ENCODE peak calls at places on chromosomes 4 and X, in four cellular contexts. G is neuronal stem cell; X is ovary; J is CD8-positive, alpha-beta memory T cell. I is an unnamed sample.

GRCh38 chrX:27591938-27592337 is 1.8 kb downstream of the DCAF8L2 start:
- DNase-seq in G (no peak), X (no peak), J (no peak), I (no peak)

GRCh38 chrX:74248889-74249288 is 55.1 kb upstream of the ZCCHC13 start:
- DNase-seq in G (no peak), X (no peak), J (no peak), I (no peak)

GRCh38 chr4:2798399-2799301 is 5.8 kb downstream of the SH3BP2 start:
- DNase-seq in G (no peak), X (peak; percentile 57), J (peak; percentile 22), I (no peak)

GRCh38 chrX:121132675-121133074 is 85.3 kb downstream of the GLUD2 start:
- DNase-seq in G (no peak), X (no peak), J (no peak), I (no peak)

GRCh38 chr4:184453402-184454160 is 20.8 kb downstream of the IRF2 start:
- DNase-seq in G (no peak), X (no peak), J (peak; percentile 43), I (peak; percentile 56)

GRCh38 chrX:25015486-25016360 is at the start of gene ARX:
- DNase-seq in G (peak; percentile 64), X (peak; percentile 88), J (no peak), I (no peak)

GRCh38 chr4:89928867-89929266 is 34.2 kb downstream of the MMRN1 start:
- DNase-seq in G (no peak), X (no peak), J (no peak), I (no peak)

GRCh38 chrX:39627257-39627656 is 470.5 kb downstream of the BCOR start:
- DNase-seq in G (no peak), X (no peak), J (no peak), I (no peak)

GRCh38 chr4:149343614-149344013 is 472.0 kb downstream of the IQCM start:
- DNase-seq in G (no peak), X (no peak), J (no peak), I (no peak)

GRCh38 chrX:619812-620493 is 10.6 kb upstream of the SHOX start:
- DNase-seq in G (no peak), X (no peak), J (no peak), I (no peak)

GRCh38 chr4:38711066-38711465 is 47.1 kb downstream of the KLF3 start:
- DNase-seq in G (no peak), X (no peak), J (no peak), I (no peak)

GRCh38 chrX:69072486-69073006 is 92.7 kb downstream of the PJA1 start:
- DNase-seq in G (no peak), X (no peak), J (no peak), I (no peak)

GRCh38 chrX:63434665-63435064 is 83.5 kb upstream of the SPIN4 start:
- DNase-seq in G (no peak), X (no peak), J (no peak), I (no peak)

GRCh38 chr4:98663226-98664006 is 5.0 kb upstream of the TSPAN5 start:
- DNase-seq in G (no peak), X (no peak), J (peak; percentile 73), I (peak; percentile 76)

GRCh38 chrX:300334-300733 is 18.3 kb downstream of the GTPBP6 start:
- DNase-seq in G (no peak), X (no peak), J (no peak), I (no peak)

GRCh38 chrX:1481636-1482529 is 29.2 kb upstream of the ASMTL start:
- DNase-seq in G (no peak), X (no peak), J (peak; percentile 83), I (peak; percentile 81)

GRCh38 chr4:71293705-71294104 is 45.1 kb upstream of the SLC4A4 start:
- DNase-seq in G (no peak), X (no peak), J (no peak), I (no peak)

GRCh38 chrX:39459204-39459603 is 638.6 kb downstream of the BCOR start:
- DNase-seq in G (no peak), X (no peak), J (no peak), I (no peak)

GRCh38 chr4:151857368-151857767 is 96.6 kb upstream of the GATB start:
- DNase-seq in G (no peak), X (no peak), J (no peak), I (no peak)

GRCh38 chr4:70927502-70928139 is 25.5 kb downstream of the MOB1B start:
- DNase-seq in G (no peak), X (no peak), J (no peak), I (peak; percentile 27)

GRCh38 chrX:29922607-29923006 is 292.8 kb upstream of the MAGEB2 start:
- DNase-seq in G (no peak), X (no peak), J (no peak), I (no peak)

GRCh38 chr4:127936974-127937373 is 28.0 kb downstream of the MFSD8 start:
- DNase-seq in G (no peak), X (no peak), J (no peak), I (no peak)

GRCh38 chrX:44914532-44915198 is 41.7 kb downstream of the KDM6A start:
- DNase-seq in G (no peak), X (no peak), J (no peak), I (no peak)

GRCh38 chr4:159009521-159009920 is 93.4 kb upstream of the RAPGEF2 start:
- DNase-seq in G (no peak), X (no peak), J (no peak), I (no peak)

GRCh38 chrX:22534643-22535042 is 261.9 kb downstream of the CBLL2 start:
- DNase-seq in G (no peak), X (no peak), J (no peak), I (no peak)

GRCh38 chr4:25110653-25111329 is 49.5 kb downstream of the SEPSECS start:
- DNase-seq in G (no peak), X (no peak), J (no peak), I (no peak)

GRCh38 chrX:134608153-134608552 is 50.1 kb downstream of the PLAC1 start:
- DNase-seq in G (no peak), X (no peak), J (no peak), I (no peak)

GRCh38 chrX:14352511-14352910 is 176.8 kb upstream of the GLRA2 start:
- DNase-seq in G (no peak), X (no peak), J (no peak), I (no peak)

GRCh38 chrX:6460893-6461490 is 73.9 kb downstream of the VCX3A start:
- DNase-seq in G (no peak), X (no peak), J (no peak), I (no peak)

GRCh38 chrX:67614414-67614813 is 70.6 kb downstream of the AR start:
- DNase-seq in G (no peak), X (no peak), J (no peak), I (no peak)

GRCh38 chr4:181854142-181854541 is 389.1 kb upstream of the TENM3 start:
- DNase-seq in G (no peak), X (no peak), J (no peak), I (no peak)

GRCh38 chrX:15781964-15782711 is 8.1 kb upstream of the ZRSR2 start:
- DNase-seq in G (no peak), X (no peak), J (peak; percentile 24), I (no peak)

GRCh38 chr4:158845166-158846041 is 76.6 kb downstream of the FNIP2 start:
- DNase-seq in G (no peak), X (no peak), J (no peak), I (no peak)

GRCh38 chrX:47530054-47530453 is 31.0 kb upstream of the ARAF start:
- DNase-seq in G (no peak), X (no peak), J (no peak), I (no peak)

GRCh38 chr4:121256346-121256745 is 92.2 kb upstream of the TNIP3 start:
- DNase-seq in G (no peak), X (no peak), J (peak; percentile 34), I (no peak)

GRCh38 chrX:121307441-121307840 is 260.0 kb downstream of the GLUD2 start:
- DNase-seq in G (no peak), X (no peak), J (no peak), I (no peak)

GRCh38 chr4:7165874-7166201 is 26.5 kb upstream of the SORCS2 start:
- DNase-seq in G (no peak), X (no peak), J (no peak), I (no peak)

GRCh38 chr4:14028862-14029261 is 401.3 kb upstream of the BOD1L1 start:
- DNase-seq in G (no peak), X (no peak), J (no peak), I (no peak)
- H3K9me3 ChIP-seq in G (no peaks in the 10 kb centered on the region), X (no peaks in the 10 kb centered on the region), J (no peaks in the 10 kb centered on the region), I (no peaks in the 10 kb centered on the region)

DNA sequence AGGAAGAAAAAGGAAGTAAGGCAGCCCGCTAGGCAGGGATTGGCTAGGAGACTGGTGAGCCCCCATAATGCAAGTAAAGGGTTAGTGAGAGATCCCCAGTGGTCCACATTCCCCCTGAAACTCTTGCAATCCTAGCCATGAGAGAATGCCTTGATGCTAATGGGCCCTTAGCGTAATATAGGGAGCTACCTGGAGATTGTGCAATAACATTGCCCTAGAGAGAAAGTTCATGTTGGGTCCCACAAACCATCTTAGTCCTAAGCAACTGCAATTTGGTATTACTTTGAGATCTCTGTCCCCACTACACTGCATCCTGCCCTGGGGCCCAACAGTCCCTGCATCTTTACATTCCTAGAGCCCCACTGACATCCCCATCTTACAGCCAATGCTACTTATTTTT is 188.5 kb downstream of the KLHL4 start:
- DNase-seq in G (no peak), X (no peak), J (no peak), I (no peak)
- H3K4me3 ChIP-seq in G (no peak overlapping the region), X (no peak overlapping the region), J (no peak overlapping the region), I (no peak overlapping the region)

GRCh38 chr4:110073045-110073845 is 125.2 kb downstream of the ELOVL6 start:
- DNase-seq in G (no peak), X (no peak), J (no peak), I (no peak)

GRCh38 chr4:110075083-110075738 is 123.2 kb downstream of the ELOVL6 start:
- DNase-seq in G (no peak), X (no peak), J (no peak), I (no peak)

GRCh38 chr4:110074570-110074969 is 123.8 kb downstream of the ELOVL6 start:
- DNase-seq in G (no peak), X (no peak), J (no peak), I (no peak)

GRCh38 chr4:110071466-110071865 is 126.9 kb downstream of the ELOVL6 start:
- DNase-seq in G (no peak), X (no peak), J (no peak), I (no peak)

GRCh38 chr4:110075891-110076290 is 122.5 kb downstream of the ELOVL6 start:
- DNase-seq in G (no peak), X (no peak), J (no peak), I (no peak)
- H3K9me3 ChIP-seq in G (no peaks in the 10 kb centered on the region), X (no peaks in the 10 kb centered on the region), J (no peaks in the 10 kb centered on the region), I (no peaks in the 10 kb centered on the region)

GRCh38 chr4:154744341-154744948 is 645 bp downstream of the LRAT start:
- DNase-seq in G (no peak), X (no peak), J (no peak), I (no peak)
- H3K4me3 ChIP-seq in G (no peak overlapping the region), X (no peak overlapping the region), J (peak overlapping the region; percentile 14), I (peak overlapping the region; percentile 30)

GRCh38 chr4:183326853-183327252 is 4.6 kb upstream of the CLDN24 start:
- DNase-seq in G (no peak), X (no peak), J (no peak), I (no peak)
- H3K9me3 ChIP-seq in G (peaks cover 2% of the 10 kb centered on the region), X (no peaks in the 10 kb centered on the region), J (no peaks in the 10 kb centered on the region), I (no peaks in the 10 kb centered on the region)

GRCh38 chr4:155322782-155323181 is 54.0 kb downstream of the MAP9 start:
- DNase-seq in G (no peak), X (no peak), J (no peak), I (no peak)
- H3K4me3 ChIP-seq in G (no peak overlapping the region), X (no peak overlapping the region), J (no peak overlapping the region), I (no peak overlapping the region)

GRCh38 chrX:155923200-155923599 is 42.1 kb downstream of the VAMP7 start:
- DNase-seq in G (no peak), X (no peak), J (no peak), I (no peak)
- H3K9me3 ChIP-seq in G (no peaks in the 10 kb centered on the region), X (no peaks in the 10 kb centered on the region), J (no peaks in the 10 kb centered on the region), I (no peaks in the 10 kb centered on the region)

GRCh38 chr4:40255722-40256281 is 59.0 kb downstream of the RHOH start:
- DNase-seq in G (no peak), X (no peak), J (no peak), I (no peak)
- H3K4me3 ChIP-seq in G (no peak overlapping the region), X (no peak overlapping the region), J (peak overlapping the region; percentile 1), I (no peak overlapping the region)

I was measured in naive thymus-derived CD4-positive, alpha-beta T cell.